ENCODE peak calls at places on chromosome 2, in nine cellular contexts. J is pancreas, X is lower leg skin, K is astrocyte of the spinal cord, O is neural crest cell, U is GM20000, A is AG10803, M is NB4, Q is mammary epithelial cell. Z is an unnamed sample.

GRCh38 chr2:209933499-209934458 is 68.7 kb upstream of the RPE start:
- DNase-seq in J (no peak), X (no peak), K (peak; percentile 91), O (no peak), U (no peak), A (peak; percentile 63), M (no peak), Q (peak; percentile 60), Z (no peak)

GRCh38 chr2:46014911-46015654 is 282.1 kb upstream of the EPAS1 start:
- DNase-seq in J (no peak), X (no peak), K (peak; percentile 52), O (no peak), U (no peak), A (peak; percentile 68), M (no peak), Q (no peak), Z (peak; percentile 45)

GRCh38 chr2:84805250-84805917 is 75.5 kb downstream of the TRABD2A start:
- DNase-seq in J (no peak), X (no peak), K (peak; percentile 12), O (no peak), U (no peak), A (peak; percentile 90), M (no peak), Q (no peak), Z (no peak)

GRCh38 chr2:203893823-203894222 is 26.3 kb downstream of the CTLA4 start:
- DNase-seq in J (no peak), X (no peak), K (no peak), O (no peak), U (no peak), A (no peak), M (no peak), Q (no peak), Z (no peak)

GRCh38 chr2:10497797-10498251 is 49.7 kb upstream of the ODC1 start:
- DNase-seq in J (peak; percentile 71), X (peak; percentile 91), K (peak; percentile 67), O (no peak), U (no peak), A (peak; percentile 79), M (peak; percentile 96), Q (peak; percentile 96), Z (no peak)

GRCh38 chr2:149164296-149164695 is 125.8 kb downstream of the LYPD6B start:
- DNase-seq in J (no peak), X (no peak), K (no peak), O (no peak), U (no peak), A (peak; percentile 11), M (no peak), Q (peak; percentile 71), Z (no peak)

GRCh38 chr2:144595279-144595678 is 75.4 kb upstream of the ZEB2 start:
- DNase-seq in J (no peak), X (no peak), K (no peak), O (no peak), U (no peak), A (no peak), M (peak; percentile 35), Q (no peak), Z (no peak)

GRCh38 chr2:31235504-31235902 is 1.6 kb downstream of the EHD3 start:
- DNase-seq in J (no peak), X (no peak), K (peak; percentile 90), O (no peak), U (no peak), A (peak; percentile 87), M (peak; percentile 21), Q (peak; percentile 57), Z (no peak)

GRCh38 chr2:35548171-35548570 is 807.4 kb upstream of the CRIM1 start:
- DNase-seq in J (no peak), X (no peak), K (peak; percentile 40), O (no peak), U (no peak), A (peak; percentile 0), M (no peak), Q (peak; percentile 66), Z (no peak)

GRCh38 chr2:37283207-37283606 is 41.4 kb downstream of the PRKD3 start:
- DNase-seq in J (no peak), X (no peak), K (peak; percentile 89), O (no peak), U (no peak), A (peak; percentile 85), M (no peak), Q (peak; percentile 71), Z (no peak)

GRCh38 chr2:196954001-196954400 is 27.5 kb upstream of the PGAP1 start:
- DNase-seq in J (no peak), X (no peak), K (no peak), O (no peak), U (no peak), A (no peak), M (no peak), Q (no peak), Z (no peak)

GRCh38 chr2:242040681-242041080 is 171.2 kb downstream of the RTP5 start:
- DNase-seq in J (peak; percentile 46), X (peak; percentile 49), K (no peak), O (no peak), U (no peak), A (no peak), M (no peak), Q (no peak), Z (no peak)

GRCh38 chr2:222424729-222425671 is 657 bp downstream of the SGPP2 start:
- DNase-seq in J (no peak), X (no peak), K (no peak), O (peak; percentile 10), U (peak; percentile 71), A (no peak), M (no peak), Q (no peak), Z (no peak)

GRCh38 chr2:4049463-4049862 is 346.1 kb downstream of the DCDC2C start:
- DNase-seq in J (no peak), X (no peak), K (no peak), O (no peak), U (no peak), A (no peak), M (no peak), Q (no peak), Z (no peak)

GRCh38 chr2:4047961-4048891 is 344.9 kb downstream of the DCDC2C start:
- DNase-seq in J (no peak), X (no peak), K (peak; percentile 66), O (no peak), U (peak; percentile 17), A (no peak), M (no peak), Q (no peak), Z (no peak)

GRCh38 chr2:4053769-4054493 is 350.6 kb downstream of the DCDC2C start:
- DNase-seq in J (no peak), X (no peak), K (no peak), O (no peak), U (no peak), A (no peak), M (no peak), Q (no peak), Z (no peak)
- TF ChIP-seq CTCF in J (no peak), X (no peak), K (no peak), O (peak; percentile 46), U (no peak), A (no peak), M (no peak), Q (no peak), Z (no peak)

DNA sequence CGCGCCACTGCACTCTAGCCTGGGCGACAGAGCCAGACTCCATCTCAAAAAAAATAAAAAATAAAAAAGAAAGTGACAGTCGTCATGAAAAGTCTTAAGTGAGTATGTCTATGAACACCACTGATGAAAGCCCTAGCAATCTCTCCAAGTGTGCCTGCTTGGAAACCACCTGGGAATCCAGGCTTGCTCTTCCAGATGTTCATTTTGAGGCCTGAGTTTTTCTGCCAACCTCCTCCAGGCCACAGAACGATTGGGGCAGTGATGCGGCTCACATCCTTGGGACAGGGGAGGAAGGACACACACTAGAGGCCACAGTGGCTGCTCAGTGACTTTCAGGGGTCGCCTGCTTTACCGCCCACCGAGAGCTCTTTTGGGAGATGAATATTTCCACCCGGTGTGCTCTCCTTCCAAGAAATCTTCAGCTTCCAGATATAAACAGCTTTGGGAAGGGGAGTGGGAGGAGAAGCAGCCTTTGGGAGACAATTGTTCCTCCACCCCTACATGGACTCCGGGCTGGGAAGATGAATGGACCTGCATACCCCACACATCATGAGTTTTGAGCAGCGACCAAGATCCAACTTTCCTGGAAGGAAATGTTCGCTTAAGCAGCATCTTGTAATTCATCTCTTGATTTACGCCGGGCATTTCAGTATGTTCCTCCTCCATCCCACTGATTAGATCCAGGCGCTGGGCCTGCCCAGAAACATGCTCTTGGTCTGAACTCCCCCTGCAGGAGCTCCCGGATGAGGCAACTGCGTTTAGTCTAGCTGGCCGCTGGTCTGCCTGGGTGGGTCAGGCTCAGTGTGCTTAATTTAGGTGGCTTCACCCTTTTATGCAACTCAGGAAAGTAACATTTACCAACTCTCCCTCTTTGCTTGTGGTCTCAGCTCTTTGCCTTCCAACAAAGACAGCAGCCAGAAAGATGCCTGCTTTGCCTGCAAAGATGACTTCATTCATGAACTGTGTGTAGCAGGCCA is 6.2 kb upstream of the ARMC9 start:
- DNase-seq in J (no peak), X (peak; percentile 94), K (peak; percentile 86), O (peak; percentile 55), U (no peak), A (peak; percentile 96), M (peak; percentile 63), Q (no peak), Z (peak; percentile 71)
- TF ChIP-seq CTCF in J (no peak), X (no peak), K (peak; percentile 84), O (peak; percentile 60), U (peak; percentile 45), A (peak; percentile 90), M (peak; percentile 64), Q (no peak), Z (peak; percentile 49)

DNA sequence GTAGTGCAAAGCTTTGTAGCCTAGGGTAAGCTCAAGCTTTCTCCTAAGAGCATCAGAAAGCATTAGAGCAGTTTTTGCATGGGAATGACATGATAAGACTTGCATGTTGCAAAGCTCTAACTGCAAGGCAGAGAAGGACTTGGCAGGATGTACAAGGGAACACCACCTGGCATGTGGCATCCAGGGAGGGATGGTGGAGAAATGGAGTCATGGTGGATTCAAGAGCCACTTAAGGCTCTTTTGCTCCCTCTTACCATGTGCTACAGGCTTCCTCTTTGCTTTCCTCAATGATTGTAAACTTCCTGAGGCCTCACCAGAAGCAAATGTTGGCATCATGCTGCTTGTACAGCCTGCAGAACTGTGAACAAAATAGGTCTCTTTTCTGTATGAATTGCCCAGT is 266.0 kb downstream of the GLI2 start:
- DNase-seq in J (no peak), X (peak; percentile 50), K (no peak), O (no peak), U (no peak), A (no peak), M (no peak), Q (no peak), Z (no peak)
- TF ChIP-seq CTCF in J (no peak), X (no peak), K (no peak), O (no peak), U (no peak), A (no peak), M (no peak), Q (no peak), Z (no peak)

DNA sequence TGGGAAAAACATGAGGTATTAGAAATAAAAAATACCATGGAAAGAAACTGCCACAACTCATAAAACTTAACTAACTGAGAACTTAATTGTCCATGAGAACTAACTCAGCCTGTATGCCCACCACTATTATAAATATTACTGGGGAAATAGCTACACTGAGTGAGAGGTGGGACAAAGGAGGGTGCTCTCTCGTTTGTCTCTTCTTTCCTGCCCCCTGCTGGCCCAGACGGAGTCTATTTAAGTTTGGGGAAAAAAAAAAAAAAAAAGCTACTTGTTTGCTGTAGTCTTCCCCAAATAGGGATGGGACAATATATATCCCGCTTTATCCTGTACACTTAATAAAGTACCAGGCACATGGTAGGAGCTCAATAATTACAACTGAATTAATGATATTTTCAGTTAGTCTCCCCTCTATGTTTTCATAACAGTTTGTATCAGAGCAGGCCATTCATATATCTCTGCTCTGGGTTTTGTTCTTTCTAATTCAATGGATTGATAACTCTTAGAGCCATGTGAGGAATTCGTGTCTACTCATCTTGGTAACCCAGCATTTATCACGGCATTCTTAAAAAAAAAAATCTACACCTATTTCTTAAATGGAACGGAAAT is 647.7 kb upstream of the PKDCC start:
- DNase-seq in J (no peak), X (no peak), K (peak; percentile 14), O (peak; percentile 16), U (no peak), A (no peak), M (peak; percentile 37), Q (no peak), Z (peak; percentile 43)
- TF ChIP-seq CTCF in J (no peak), X (no peak), K (peak; percentile 38), O (peak; percentile 54), U (no peak), A (peak; percentile 11), M (peak; percentile 26), Q (peak; percentile 11), Z (peak; percentile 58)